ENCODE peak calls at places on chromosomes 16 and 17, in six cellular contexts. H, L, T, M, S and Z are unnamed samples.

GRCh38 chr16:67165121-67166034 is 833 bp downstream of the HSF4 start:
- DNase-seq in H (peak), L (no peak), T (no peak), M (no peak), S (no peak), Z (no peak)

GRCh38 chr16:30907064-30907463 is 10.7 kb downstream of the CTF1 start:
- DNase-seq in H (no peak), L (no peak), T (no peak), M (no peak), S (no peak), Z (no peak)

GRCh38 chr17:15502315-15503112 is 35.1 kb upstream of the CDRT4 start:
- DNase-seq in H (peak), L (peak), T (peak), M (peak), S (peak), Z (peak)

GRCh38 chr17:67994827-67995567 is 1.3 kb downstream of the C17orf58 start:
- DNase-seq in H (no peak), L (peak), T (no peak), M (peak), S (no peak), Z (no peak)

GRCh38 chr16:86611517-86611840 is 33.1 kb downstream of the FOXL1 start:
- DNase-seq in H (no peak), L (no peak), T (peak), M (peak), S (peak), Z (no peak)

GRCh38 chr16:20681821-20682736 is 15.4 kb downstream of the ACSM1 start:
- DNase-seq in H (no peak), L (no peak), T (no peak), M (no peak), S (no peak), Z (no peak)

GRCh38 chr17:14019186-14019956 is 49.9 kb upstream of the COX10 start:
- DNase-seq in H (no peak), L (peak), T (peak), M (peak), S (no peak), Z (no peak)

GRCh38 chr16:19348578-19349315 is 63.2 kb downstream of the CLEC19A start:
- DNase-seq in H (no peak), L (peak), T (no peak), M (no peak), S (no peak), Z (no peak)

GRCh38 chr16:5024632-5025031 is 9.1 kb downstream of the NAGPA start:
- DNase-seq in H (no peak), L (peak), T (no peak), M (no peak), S (no peak), Z (no peak)

GRCh38 chr17:43085489-43085888 is 39.7 kb downstream of the BRCA1 start:
- DNase-seq in H (no peak), L (peak), T (no peak), M (no peak), S (no peak), Z (no peak)

GRCh38 chr16:10558746-10559641 is 21.4 kb downstream of the EMP2 start:
- DNase-seq in H (peak), L (peak), T (no peak), M (peak), S (peak), Z (peak)

GRCh38 chr16:60648260-60648659 is 1388.0 kb downstream of the CDH8 start:
- DNase-seq in H (no peak), L (no peak), T (no peak), M (no peak), S (no peak), Z (no peak)

GRCh38 chr17:8442310-8442709 is 6.6 kb downstream of the NDEL1 start:
- DNase-seq in H (no peak), L (no peak), T (no peak), M (no peak), S (no peak), Z (no peak)
- TF ChIP-seq CTCF in H (no peak), L (no peak), T (no peak), M (no peak), S (no peak), Z (no peak)

GRCh38 chr17:33201255-33201654 is 91.8 kb downstream of the ASIC2 start:
- DNase-seq in H (no peak), L (no peak), T (no peak), M (no peak), S (no peak), Z (no peak)

GRCh38 chr17:33200116-33200515 is 93.0 kb downstream of the ASIC2 start:
- DNase-seq in H (no peak), L (peak), T (no peak), M (peak), S (no peak), Z (no peak)

GRCh38 chr17:33202796-33203195 is 90.3 kb downstream of the ASIC2 start:
- DNase-seq in H (no peak), L (no peak), T (no peak), M (no peak), S (no peak), Z (no peak)

GRCh38 chr17:33200587-33200986 is 92.5 kb downstream of the ASIC2 start:
- DNase-seq in H (no peak), L (peak), T (no peak), M (no peak), S (no peak), Z (no peak)

GRCh38 chr17:33202011-33202410 is 91.1 kb downstream of the ASIC2 start:
- DNase-seq in H (no peak), L (no peak), T (no peak), M (no peak), S (no peak), Z (no peak)
- TF ChIP-seq CTCF in H (no peak), L (no peak), T (peak), M (no peak), S (no peak), Z (no peak)

DNA sequence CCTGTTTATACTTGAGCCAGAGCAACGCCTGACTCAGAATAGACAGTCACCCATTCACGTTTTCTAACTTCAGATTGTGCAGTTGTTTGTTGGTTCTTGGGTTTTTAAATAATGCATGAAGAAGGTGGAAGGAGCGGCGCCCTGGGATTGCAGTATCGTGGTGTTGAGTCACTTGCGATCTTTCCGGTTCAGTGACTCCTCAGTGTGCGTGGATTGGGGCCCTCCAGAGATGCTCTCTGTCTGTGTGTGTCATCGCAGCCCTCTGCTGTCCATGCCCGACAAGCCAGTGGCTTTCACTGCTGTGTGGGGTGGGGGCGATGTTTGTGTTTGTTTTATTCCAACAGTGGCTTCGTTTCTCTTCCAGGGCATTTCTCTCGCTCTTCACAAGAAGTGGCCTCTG is 134.0 kb downstream of the RPTOR start:
- DNase-seq in H (no peak), L (peak), T (peak), M (peak), S (no peak), Z (no peak)
- TF ChIP-seq CTCF in H (no peak), L (no peak), T (peak), M (no peak), S (no peak), Z (no peak)

DNA sequence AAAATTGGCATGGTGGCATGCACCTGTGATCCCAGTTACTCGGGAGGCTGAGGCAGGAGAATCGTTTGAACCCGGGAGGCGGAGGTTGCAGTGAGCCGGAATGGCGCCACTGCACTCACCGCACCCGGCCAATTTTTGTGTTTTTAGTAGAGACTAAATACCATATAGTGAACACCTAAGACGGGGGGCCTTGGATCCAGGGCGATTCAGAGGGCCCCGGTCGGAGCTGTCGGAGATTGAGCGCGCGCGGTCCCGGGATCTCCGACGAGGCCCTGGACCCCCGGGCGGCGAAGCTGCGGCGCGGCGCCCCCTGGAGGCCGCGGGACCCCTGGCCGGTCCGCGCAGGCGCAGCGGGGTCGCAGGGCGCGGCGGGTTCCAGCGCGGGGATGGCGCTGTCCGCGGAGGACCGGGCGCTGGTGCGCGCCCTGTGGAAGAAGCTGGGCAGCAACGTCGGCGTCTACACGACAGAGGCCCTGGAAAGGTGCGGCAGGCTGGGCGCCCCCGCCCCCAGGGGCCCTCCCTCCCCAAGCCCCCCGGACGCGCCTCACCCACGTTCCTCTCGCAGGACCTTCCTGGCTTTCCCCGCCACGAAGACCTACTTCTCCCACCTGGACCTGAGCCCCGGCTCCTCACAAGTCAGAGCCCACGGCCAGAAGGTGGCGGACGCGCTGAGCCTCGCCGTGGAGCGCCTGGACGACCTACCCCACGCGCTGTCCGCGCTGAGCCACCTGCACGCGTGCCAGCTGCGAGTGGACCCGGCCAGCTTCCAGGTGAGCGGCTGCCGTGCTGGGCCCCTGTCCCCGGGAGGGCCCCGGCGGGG is at the start of gene HBQ1:
- DNase-seq in H (peak), L (no peak), T (no peak), M (no peak), S (no peak), Z (no peak)
- TF ChIP-seq CTCF in H (no peak), L (no peak), T (peak), M (peak), S (peak), Z (peak)